ENCODE peak calls at places on chromosomes 4 and X, in ten cellular contexts. B is PC-9; T is OCI-LY7; I is uterus; H is astrocyte of the spinal cord; S is NB4; E is HL-60; J is CD8-positive, alpha-beta T cell; X is neural progenitor cell; V is keratinocyte. M is an unnamed sample.

GRCh38 chr4:159016527-159017137 is 86.2 kb upstream of the RAPGEF2 start:
- DNase-seq in B (no peak), T (no peak), I (peak; percentile 24), H (peak; percentile 74), S (no peak), E (no peak), J (no peak), X (peak; percentile 85), V (no peak), M (no peak)

GRCh38 chr4:175657571-175657970 is 154.5 kb downstream of the GPM6A start:
- DNase-seq in B (no peak), T (no peak), I (no peak), H (no peak), S (no peak), E (no peak), J (no peak), X (no peak), V (no peak), M (no peak)

GRCh38 chr4:3810796-3811485 is 44.8 kb downstream of the ADRA2C start:
- DNase-seq in B (no peak), T (no peak), I (no peak), H (no peak), S (no peak), E (no peak), J (no peak), X (no peak), V (no peak), M (no peak)

GRCh38 chr4:183919173-183919572 is 14.1 kb downstream of the STOX2 start:
- DNase-seq in B (no peak), T (no peak), I (no peak), H (no peak), S (no peak), E (no peak), J (no peak), X (no peak), V (no peak), M (no peak)

GRCh38 chr4:24770111-24770584 is 25.2 kb upstream of the SOD3 start:
- DNase-seq in B (peak; percentile 78), T (no peak), I (no peak), H (peak; percentile 98), S (peak; percentile 75), E (no peak), J (no peak), X (peak; percentile 24), V (peak; percentile 48), M (no peak)

GRCh38 chr4:56048621-56049427 is 100.1 kb downstream of the CEP135 start:
- DNase-seq in B (no peak), T (peak; percentile 89), I (peak; percentile 35), H (peak; percentile 59), S (peak; percentile 74), E (peak; percentile 15), J (no peak), X (peak; percentile 91), V (no peak), M (no peak)

GRCh38 chrX:120727911-120728310 is 98.1 kb upstream of the C1GALT1C1 start:
- DNase-seq in B (no peak), T (no peak), I (no peak), H (no peak), S (no peak), E (no peak), J (no peak), X (no peak), V (no peak), M (no peak)

GRCh38 chrX:40010550-40011364 is 87.0 kb downstream of the BCOR start:
- DNase-seq in B (no peak), T (no peak), I (no peak), H (no peak), S (peak; percentile 88), E (no peak), J (peak; percentile 29), X (peak; percentile 58), V (no peak), M (no peak)

GRCh38 chrX:39855748-39856129 is 242.0 kb downstream of the BCOR start:
- DNase-seq in B (no peak), T (peak; percentile 60), I (no peak), H (no peak), S (peak; percentile 77), E (no peak), J (peak; percentile 86), X (no peak), V (no peak), M (no peak)

DNA sequence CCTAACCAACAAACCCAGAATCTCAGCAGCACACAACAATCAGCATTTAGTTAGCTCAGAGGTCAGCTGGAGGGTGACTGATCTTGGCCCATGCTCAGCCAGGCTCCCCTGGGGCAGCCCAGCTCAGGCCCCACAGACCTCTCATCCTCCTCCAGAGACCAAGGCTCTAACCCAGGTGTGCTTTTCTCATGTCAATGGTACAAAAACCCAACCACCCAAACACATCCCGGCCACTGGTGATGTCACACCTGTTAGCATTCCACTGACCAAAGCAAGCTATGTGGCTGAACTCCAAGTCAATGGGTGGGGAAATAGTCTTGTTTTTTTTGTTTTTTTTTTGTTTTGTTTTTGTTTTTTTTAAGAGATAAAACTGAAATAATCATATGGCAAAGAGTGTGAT is 77.5 kb downstream of the CYTL1 start:
- DNase-seq in B (no peak), T (peak; percentile 57), I (no peak), H (no peak), S (no peak), E (no peak), J (no peak), X (no peak), V (no peak), M (no peak)
- H3K4me3 ChIP-seq in B (no peak overlapping the region), T (no peak overlapping the region), I (no peak overlapping the region), H (no peak overlapping the region), S (no peak overlapping the region), E (no peak overlapping the region), J (no peak overlapping the region), X (no peak overlapping the region), V (no peak overlapping the region), M (no peak overlapping the region)

GRCh38 chr4:7964459-7964858 is 24.8 kb upstream of the AFAP1 start:
- DNase-seq in B (no peak), T (no peak), I (no peak), H (no peak), S (no peak), E (no peak), J (no peak), X (no peak), V (no peak), M (no peak)
- TF ChIP-seq CTCF in B (no peak), T (no peak), I (no peak), H (no peak), S (no peak), E (no peak), J (no peak), X (no peak), V (peak; percentile 7), M (no peak)

DNA sequence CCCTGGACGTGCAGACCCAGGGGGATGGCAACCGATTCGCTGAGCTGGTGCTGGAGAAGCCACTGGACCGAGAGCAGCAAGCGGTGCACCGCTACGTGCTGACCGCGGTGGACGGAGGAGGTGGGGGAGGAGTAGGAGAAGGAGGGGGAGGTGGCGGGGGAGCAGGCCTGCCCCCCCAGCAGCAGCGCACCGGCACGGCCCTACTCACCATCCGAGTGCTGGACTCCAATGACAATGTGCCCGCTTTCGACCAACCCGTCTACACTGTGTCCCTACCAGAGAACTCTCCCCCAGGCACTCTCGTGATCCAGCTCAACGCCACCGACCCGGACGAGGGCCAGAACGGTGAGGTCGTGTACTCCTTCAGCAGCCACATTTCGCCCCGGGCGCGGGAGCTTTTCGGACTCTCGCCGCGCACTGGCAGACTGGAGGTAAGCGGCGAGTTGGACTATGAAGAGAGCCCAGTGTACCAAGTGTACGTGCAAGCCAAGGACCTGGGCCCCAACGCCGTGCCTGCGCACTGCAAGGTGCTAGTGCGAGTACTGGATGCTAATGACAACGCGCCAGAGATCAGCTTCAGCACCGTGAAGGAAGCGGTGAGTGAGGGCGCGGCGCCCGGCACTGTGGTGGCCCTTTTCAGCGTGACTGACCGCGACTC is 1.7 kb downstream of the PCDH10 start:
- DNase-seq in B (no peak), T (no peak), I (peak; percentile 19), H (peak; percentile 32), S (no peak), E (no peak), J (no peak), X (peak; percentile 55), V (no peak), M (no peak)
- H3K4me3 ChIP-seq in B (no peak overlapping the region), T (no peak overlapping the region), I (peak overlapping the region; percentile 7), H (peak overlapping the region; percentile 65), S (no peak overlapping the region), E (no peak overlapping the region), J (no peak overlapping the region), X (peak overlapping the region; percentile 57), V (no peak overlapping the region), M (peak overlapping the region; percentile 15)

DNA sequence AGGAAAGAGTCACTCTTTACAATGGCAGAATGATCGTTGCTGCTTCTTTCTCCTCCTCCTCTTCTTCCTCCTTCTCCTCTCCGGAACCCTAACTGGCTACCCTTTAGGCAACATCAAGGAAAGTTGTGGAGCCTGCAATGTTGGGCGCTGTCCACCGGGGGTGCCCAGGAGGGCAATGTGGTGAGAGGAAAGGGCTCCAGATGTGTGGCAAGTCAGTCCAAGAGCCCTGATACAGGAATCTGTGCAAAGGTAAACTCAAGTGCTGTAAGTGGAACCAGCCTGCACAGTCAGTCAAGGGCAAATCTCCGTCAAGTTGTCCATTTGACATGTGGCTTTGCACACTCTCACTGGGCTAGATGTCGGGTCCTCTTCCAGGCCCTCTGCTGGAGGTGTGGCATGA is 2.8 kb downstream of the RTL5 start:
- DNase-seq in B (no peak), T (no peak), I (no peak), H (no peak), S (peak; percentile 52), E (no peak), J (no peak), X (peak; percentile 34), V (no peak), M (no peak)
- TF ChIP-seq CTCF in B (peak; percentile 36), T (no peak), I (peak; percentile 12), H (peak; percentile 47), S (peak; percentile 45), E (no peak), J (peak; percentile 21), X (peak; percentile 43), V (peak; percentile 52), M (peak; percentile 44)